ENCODE peak calls at places on chromosomes 2 and 18, in five cellular contexts. E, U, P, Z and F are unnamed samples.

GRCh38 chr2:25257032-25257455 is 84.7 kb downstream of the DNMT3A start:
- DNase-seq in U (no peak), P (peak; percentile 80), E (no peak), Z (no peak), F (no peak)

GRCh38 chr2:132484144-132484543 is 67.5 kb downstream of the GPR39 start:
- DNase-seq in U (no peak), E (no peak), P (no peak), Z (no peak), F (no peak)

GRCh38 chr18:13280066-13280795 is 61.7 kb downstream of the LDLRAD4 start:
- DNase-seq in E (no peak), P (no peak), U (no peak), Z (no peak), F (no peak)

GRCh38 chr2:172456002-172456401 is 28.6 kb downstream of the ITGA6 start:
- DNase-seq in P (no peak), Z (peak; percentile 79), U (no peak), E (no peak), F (peak; percentile 50)

GRCh38 chr2:232008907-232009638 is 47.6 kb downstream of the DIS3L2 start:
- DNase-seq in P (no peak), U (no peak), E (no peak), Z (no peak), F (no peak)

GRCh38 chr2:184562532-184562931 is 35.8 kb upstream of the ZNF804A start:
- DNase-seq in E (no peak), Z (no peak), P (no peak), U (no peak), F (no peak)

GRCh38 chr18:22728481-22729105 is 204.5 kb upstream of the RBBP8 start:
- DNase-seq in P (no peak), Z (no peak), E (no peak), U (no peak), F (no peak)

GRCh38 chr2:145091011-145091744 is 571.3 kb upstream of the ZEB2 start:
- DNase-seq in Z (no peak), P (no peak), E (no peak), U (no peak), F (no peak)

GRCh38 chr2:66790651-66791181 is 355.8 kb downstream of the MEIS1 start:
- DNase-seq in P (peak; percentile 76), Z (no peak), E (no peak), U (no peak), F (no peak)

GRCh38 chr2:241844066-241844728 is 14.5 kb downstream of the PDCD1 start:
- DNase-seq in Z (no peak), P (peak; percentile 89), U (no peak), E (peak; percentile 77), F (peak; percentile 96)
- H3K4me3 ChIP-seq in Z (peak overlapping the region; percentile 52), P (peak overlapping the region; percentile 10), U (peak overlapping the region; percentile 28), E (peak overlapping the region; percentile 46), F (peak overlapping the region; percentile 46)

DNA sequence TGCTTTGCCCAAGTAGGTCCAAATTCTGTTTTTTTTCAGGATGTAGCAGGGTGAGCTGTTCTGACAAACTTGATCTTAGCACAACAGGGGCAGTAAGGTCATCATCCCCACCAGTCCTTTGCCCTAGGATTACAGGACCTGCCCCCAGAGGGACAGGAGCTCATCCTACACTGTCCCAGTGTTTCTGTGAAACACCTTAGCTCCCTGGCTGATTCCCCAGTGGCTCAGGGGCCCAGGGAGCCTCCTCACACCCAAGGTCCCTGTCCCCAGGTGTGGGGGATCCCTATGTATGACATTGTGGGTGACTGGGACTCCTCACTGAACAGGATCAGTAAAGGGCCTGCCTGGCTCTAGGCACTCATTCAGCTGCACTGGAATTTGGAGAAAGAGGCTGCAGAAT is 191.2 kb downstream of the ANKRD30B start:
- DNase-seq in Z (peak; percentile 49), E (no peak), P (no peak), U (no peak), F (no peak)
- H3K9me3 ChIP-seq in Z (no peaks in the 10 kb centered on the region), E (no peaks in the 10 kb centered on the region), P (no peaks in the 10 kb centered on the region), U (no peaks in the 10 kb centered on the region), F (no peaks in the 10 kb centered on the region)

GRCh38 chr2:65081232-65081685 is 25.0 kb downstream of the CEP68 start:
- DNase-seq in E (no peak), U (no peak), P (no peak), Z (no peak), F (no peak)
- TF ChIP-seq POLR2AphosphoS5 in E (peak; percentile 12), U (peak; percentile 30), P (no peak), Z (no peak), F (peak; percentile 35)

GRCh38 chr2:2229898-2230817 is 100.9 kb downstream of the MYT1L start:
- DNase-seq in Z (peak; percentile 58), P (no peak), U (no peak), E (no peak), F (no peak)
- H3K4me3 ChIP-seq in Z (no peak overlapping the region), P (no peak overlapping the region), U (no peak overlapping the region), E (no peak overlapping the region), F (no peak overlapping the region)

GRCh38 chr18:56165601-56166355 is 472.6 kb downstream of the TXNL1 start:
- DNase-seq in Z (no peak), P (no peak), U (no peak), E (no peak), F (no peak)

GRCh38 chr18:56162871-56163270 is 475.5 kb downstream of the TXNL1 start:
- DNase-seq in U (no peak), Z (no peak), P (no peak), E (no peak), F (no peak)

GRCh38 chr18:56158676-56159075 is 479.7 kb downstream of the TXNL1 start:
- DNase-seq in Z (no peak), P (no peak), U (no peak), E (no peak), F (no peak)

GRCh38 chr18:56161604-56162003 is 476.8 kb downstream of the TXNL1 start:
- DNase-seq in P (no peak), Z (no peak), U (no peak), E (no peak), F (no peak)

DNA sequence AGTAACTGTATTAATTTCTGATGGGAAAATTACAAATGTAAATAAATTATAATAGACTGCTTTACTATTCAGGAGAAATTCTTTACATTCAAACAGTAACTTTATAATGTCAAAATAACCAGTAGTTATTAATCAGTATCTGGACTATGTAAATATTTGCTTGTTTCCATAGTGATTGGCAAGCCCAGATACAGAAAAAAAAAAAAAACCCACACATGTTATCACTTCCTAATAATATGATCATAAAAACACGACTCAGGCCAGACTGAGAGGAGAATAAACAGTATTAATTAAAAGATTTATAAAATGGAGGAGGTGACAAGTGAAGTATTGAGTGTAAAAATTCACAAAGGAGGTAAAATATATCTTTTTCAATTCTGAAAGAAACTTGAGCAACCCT is 476.1 kb downstream of the TXNL1 start:
- DNase-seq in P (no peak), Z (no peak), U (no peak), E (no peak), F (no peak)
- H3K9me3 ChIP-seq in P (no peaks in the 10 kb centered on the region), Z (no peaks in the 10 kb centered on the region), U (no peaks in the 10 kb centered on the region), E (no peaks in the 10 kb centered on the region), F (no peaks in the 10 kb centered on the region)